ENCODE peak calls at places on chromosomes 7 and 10, in four cellular contexts. H, C, Z and I are unnamed samples.

GRCh38 chr10:17249820-17250219 is 21.8 kb downstream of the VIM start:
- DNase-seq in H (no peak), C (no peak), Z (peak; percentile 50), I (no peak)

GRCh38 chr7:91266067-91266930 is 2.1 kb downstream of the FZD1 start:
- DNase-seq in H (peak; percentile 89), C (no peak), Z (no peak), I (no peak)

GRCh38 chr10:44781131-44781530 is 130.0 kb upstream of the TMEM72 start:
- DNase-seq in H (no peak), C (no peak), Z (no peak), I (no peak)

GRCh38 chr7:71824356-71824755 is 587.8 kb downstream of the CALN1 start:
- DNase-seq in H (no peak), C (no peak), Z (no peak), I (no peak)

GRCh38 chr10:80457554-80458262 is 3.6 kb downstream of the TSPAN14 start:
- DNase-seq in H (peak; percentile 61), C (no peak), Z (no peak), I (no peak)

GRCh38 chr10:9579110-9579705 is 1438.5 kb upstream of the CELF2 start:
- DNase-seq in H (no peak), C (no peak), Z (no peak), I (no peak)

GRCh38 chr10:17005621-17006566 is 123.7 kb downstream of the CUBN start:
- DNase-seq in H (no peak), C (no peak), Z (no peak), I (no peak)

GRCh38 chr10:94279835-94280709 is 82.7 kb downstream of the NOC3L start:
- DNase-seq in H (peak; percentile 85), C (peak; percentile 66), Z (peak; percentile 72), I (no peak)

GRCh38 chr7:91632234-91632947 is 248.1 kb downstream of the MTERF1 start:
- DNase-seq in H (no peak), C (no peak), Z (peak; percentile 53), I (no peak)

GRCh38 chr7:13984831-13985685 is 4.4 kb downstream of the ETV1 start:
- DNase-seq in H (no peak), C (no peak), Z (no peak), I (no peak)

GRCh38 chr7:74490546-74490945 is 36.8 kb downstream of the GTF2IRD1 start:
- DNase-seq in H (no peak), C (no peak), Z (no peak), I (no peak)

GRCh38 chr10:14595526-14596182 is 179.0 kb downstream of the FAM107B start:
- DNase-seq in H (no peak), C (no peak), Z (no peak), I (no peak)

GRCh38 chr7:141550694-141551079 is 523 bp upstream of the AGK start:
- DNase-seq in H (no peak), C (no peak), Z (peak; percentile 4), I (no peak)

GRCh38 chr10:5518143-5518542 is 6.6 kb upstream of the CALML3 start:
- DNase-seq in H (peak; percentile 44), C (no peak), Z (no peak), I (no peak)

GRCh38 chr7:121019018-121019417 is 30.5 kb downstream of the CPED1 start:
- DNase-seq in H (no peak), C (no peak), Z (no peak), I (no peak)

GRCh38 chr10:35913628-35914027 is 271.5 kb upstream of the FZD8 start:
- DNase-seq in H (no peak), C (no peak), Z (peak; percentile 53), I (no peak)

GRCh38 chr10:122249991-122250750 is 20.9 kb upstream of the BTBD16 start:
- DNase-seq in H (no peak), C (no peak), Z (no peak), I (no peak)

GRCh38 chr7:30062587-30062986 is 34.4 kb downstream of the PLEKHA8 start:
- DNase-seq in H (no peak), C (peak; percentile 5), Z (peak; percentile 42), I (no peak)

GRCh38 chr7:30053068-30053467 is 24.9 kb downstream of the PLEKHA8 start:
- DNase-seq in H (no peak), C (no peak), Z (no peak), I (no peak)

GRCh38 chr7:30057741-30058140 is 29.5 kb downstream of the PLEKHA8 start:
- DNase-seq in H (no peak), C (no peak), Z (no peak), I (no peak)
- H3K36me3 ChIP-seq in H (peaks cover 5% of the 10 kb centered on the region), C (peaks cover 13% of the 10 kb centered on the region), Z (peaks cover 10% of the 10 kb centered on the region), I (peaks cover 44% of the 10 kb centered on the region)

GRCh38 chr10:51109821-51110533 is 35.7 kb downstream of the PRKG1 start:
- DNase-seq in H (no peak), C (no peak), Z (peak; percentile 28), I (no peak)
- H3K27ac ChIP-seq in H (no peak overlapping the region), C (no peak overlapping the region), Z (no peak overlapping the region), I (no peak overlapping the region)

DNA sequence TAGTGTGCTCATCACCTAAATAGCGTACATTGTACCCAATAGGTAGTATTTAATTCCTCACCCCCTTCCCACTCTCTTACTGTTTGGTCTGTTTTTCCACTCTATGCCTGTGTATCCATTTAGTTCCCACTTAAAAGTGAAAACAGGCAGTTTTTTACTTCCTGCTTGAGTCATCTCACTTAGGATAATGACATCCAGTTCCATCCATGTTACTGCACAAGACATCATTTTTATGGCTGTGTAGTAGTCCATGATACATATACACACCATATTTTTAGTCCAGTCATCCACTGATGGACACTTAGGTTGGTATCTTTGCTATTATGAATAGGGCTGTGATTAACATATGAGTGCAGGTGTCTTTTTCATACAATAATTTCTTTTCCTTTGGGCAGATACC is 10.1 kb downstream of the STK17A start:
- DNase-seq in H (no peak), C (no peak), Z (no peak), I (no peak)
- H3K36me3 ChIP-seq in H (no peaks in the 10 kb centered on the region), C (no peaks in the 10 kb centered on the region), Z (peaks cover 2% of the 10 kb centered on the region), I (peaks cover 20% of the 10 kb centered on the region)

GRCh38 chr7:137951700-137952099 is 50.2 kb downstream of the CREB3L2 start:
- DNase-seq in H (no peak), C (no peak), Z (no peak), I (no peak)
- H3K27ac ChIP-seq in H (no peak overlapping the region), C (no peak overlapping the region), Z (no peak overlapping the region), I (no peak overlapping the region)

DNA sequence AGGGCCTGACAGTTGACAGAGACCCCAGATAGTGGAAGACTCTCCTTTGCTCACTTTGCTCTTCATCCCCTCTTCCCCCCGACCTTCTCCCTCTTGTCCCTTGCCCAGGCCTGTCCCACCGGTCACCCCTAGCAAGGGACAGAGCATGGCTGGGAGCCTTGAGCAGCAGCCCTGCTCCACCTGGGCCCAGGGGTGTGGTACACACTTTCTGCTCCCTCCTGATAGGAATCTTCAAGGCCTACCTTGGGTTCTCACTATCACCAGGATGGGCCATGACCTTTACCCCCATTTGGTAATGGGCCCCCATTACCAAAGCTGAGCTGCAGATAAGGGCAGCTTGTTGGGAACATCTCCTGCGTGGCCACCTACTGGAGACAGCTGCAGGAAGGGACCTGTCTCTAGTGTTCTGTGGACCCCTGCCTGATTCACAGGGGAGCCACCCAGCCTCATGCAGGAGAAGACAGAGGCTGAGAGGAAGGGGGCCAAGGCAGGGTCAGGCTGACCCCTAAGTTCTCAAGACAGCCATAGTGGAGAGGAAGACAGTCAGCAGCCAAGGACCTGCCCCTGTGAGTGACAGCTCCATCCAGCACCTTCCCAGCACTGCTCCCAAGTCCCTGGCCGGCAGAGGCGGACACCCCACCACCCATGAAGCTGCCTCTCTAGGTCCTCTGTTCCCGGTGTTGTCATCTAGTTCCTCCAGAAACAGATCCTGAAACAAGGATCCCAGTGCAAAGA is 913 bp upstream of the NPC1L1 start:
- DNase-seq in H (no peak), C (no peak), Z (no peak), I (no peak)
- H3K36me3 ChIP-seq in H (no peaks in the 10 kb centered on the region), C (no peaks in the 10 kb centered on the region), Z (no peaks in the 10 kb centered on the region), I (no peaks in the 10 kb centered on the region)

GRCh38 chr10:114397651-114398145 is 6.6 kb downstream of the AFAP1L2 start:
- DNase-seq in H (peak; percentile 9), C (no peak), Z (no peak), I (no peak)

GRCh38 chr10:114395361-114396022 is 8.8 kb downstream of the AFAP1L2 start:
- DNase-seq in H (peak; percentile 44), C (no peak), Z (no peak), I (no peak)

GRCh38 chr10:114394531-114394930 is 9.8 kb downstream of the AFAP1L2 start:
- DNase-seq in H (peak; percentile 27), C (no peak), Z (no peak), I (no peak)

GRCh38 chr10:114398587-114399331 is 5.5 kb downstream of the AFAP1L2 start:
- DNase-seq in H (peak; percentile 76), C (no peak), Z (no peak), I (no peak)

DNA sequence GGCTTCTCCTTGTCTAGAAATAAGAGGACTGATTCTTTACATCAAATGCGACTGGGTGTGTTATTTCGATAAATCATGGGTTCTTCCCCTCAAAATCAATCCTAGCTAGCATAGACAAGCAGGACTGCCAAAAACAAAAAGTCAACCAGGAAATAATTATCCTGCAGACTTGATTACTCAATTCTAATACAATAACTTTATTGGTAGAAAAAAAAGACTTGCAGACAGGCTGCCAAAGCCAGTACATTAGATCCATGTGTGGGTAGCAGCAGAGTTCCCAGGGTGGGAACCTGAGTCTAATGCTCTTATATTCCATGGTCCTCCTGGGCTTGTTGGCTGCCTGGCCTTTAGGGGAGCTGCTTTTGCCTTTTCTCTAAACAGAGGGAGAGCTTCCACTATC is 7.8 kb downstream of the AFAP1L2 start:
- DNase-seq in H (no peak), C (no peak), Z (no peak), I (no peak)
- H3K27ac ChIP-seq in H (no peak overlapping the region), C (no peak overlapping the region), Z (no peak overlapping the region), I (no peak overlapping the region)